ENCODE peak calls at places on chromosome 6, in ten cellular contexts. One of them, this sample, is unnamed.

GRCh38 chr6:111825439-111825838 is 47.8 kb downstream of the FYN start:
- DNase-seq in prostate gland: no peak
- DNase-seq in stomach: no peak
- DNase-seq in breast epithelium: no peak
- DNase-seq in lower leg skin: no peak
- DNase-seq in H1: no peak
- DNase-seq in vagina: no peak
- DNase-seq in NB4: no peak
- DNase-seq in thyroid gland: no peak
- DNase-seq in heart left ventricle: no peak
- DNase-seq in this sample: no peak

GRCh38 chr6:142935553-142936517 is 9.1 kb downstream of the HIVEP2 start:
- DNase-seq in H1: no peak
- DNase-seq in breast epithelium: no peak
- DNase-seq in stomach: no peak
- DNase-seq in NB4: no peak
- DNase-seq in prostate gland: no peak
- DNase-seq in heart left ventricle: no peak
- DNase-seq in lower leg skin: no peak
- DNase-seq in thyroid gland: peak; percentile 27
- DNase-seq in vagina: no peak
- DNase-seq in this sample: no peak

GRCh38 chr6:85506441-85507093 is 56.7 kb downstream of the NT5E start:
- DNase-seq in prostate gland: no peak
- DNase-seq in lower leg skin: no peak
- DNase-seq in thyroid gland: no peak
- DNase-seq in NB4: no peak
- DNase-seq in H1: no peak
- DNase-seq in stomach: no peak
- DNase-seq in breast epithelium: no peak
- DNase-seq in vagina: no peak
- DNase-seq in heart left ventricle: no peak
- DNase-seq in this sample: no peak

GRCh38 chr6:115190534-115190933 is 847.7 kb upstream of the HS3ST5 start:
- DNase-seq in lower leg skin: no peak
- DNase-seq in H1: no peak
- DNase-seq in stomach: no peak
- DNase-seq in breast epithelium: no peak
- DNase-seq in vagina: no peak
- DNase-seq in prostate gland: no peak
- DNase-seq in heart left ventricle: no peak
- DNase-seq in NB4: no peak
- DNase-seq in thyroid gland: no peak
- DNase-seq in this sample: no peak

GRCh38 chr6:151999194-151999593 is 191.7 kb downstream of the ESR1 start:
- DNase-seq in prostate gland: no peak
- DNase-seq in vagina: no peak
- DNase-seq in breast epithelium: no peak
- DNase-seq in heart left ventricle: no peak
- DNase-seq in H1: no peak
- DNase-seq in lower leg skin: no peak
- DNase-seq in NB4: no peak
- DNase-seq in stomach: no peak
- DNase-seq in thyroid gland: no peak
- DNase-seq in this sample: no peak

GRCh38 chr6:169902604-169903003 is 151.2 kb downstream of the ERMARD start:
- DNase-seq in H1: no peak
- DNase-seq in breast epithelium: no peak
- DNase-seq in stomach: no peak
- DNase-seq in heart left ventricle: no peak
- DNase-seq in lower leg skin: no peak
- DNase-seq in NB4: no peak
- DNase-seq in prostate gland: no peak
- DNase-seq in thyroid gland: no peak
- DNase-seq in vagina: no peak
- DNase-seq in this sample: no peak

GRCh38 chr6:125637207-125637606 is 112.2 kb upstream of the HEY2 start:
- DNase-seq in prostate gland: no peak
- DNase-seq in heart left ventricle: no peak
- DNase-seq in NB4: no peak
- DNase-seq in H1: no peak
- DNase-seq in vagina: no peak
- DNase-seq in thyroid gland: no peak
- DNase-seq in lower leg skin: no peak
- DNase-seq in stomach: no peak
- DNase-seq in breast epithelium: no peak
- DNase-seq in this sample: no peak

GRCh38 chr6:85360794-85361642 is 88.9 kb upstream of the NT5E start:
- DNase-seq in breast epithelium: peak; percentile 22
- DNase-seq in prostate gland: no peak
- DNase-seq in heart left ventricle: no peak
- DNase-seq in H1: no peak
- DNase-seq in vagina: no peak
- DNase-seq in lower leg skin: no peak
- DNase-seq in NB4: peak; percentile 18
- DNase-seq in stomach: no peak
- DNase-seq in thyroid gland: no peak
- DNase-seq in this sample: no peak

GRCh38 chr6:42175860-42176259 is 2.7 kb downstream of the GUCA1A start:
- DNase-seq in heart left ventricle: no peak
- DNase-seq in thyroid gland: no peak
- DNase-seq in stomach: no peak
- DNase-seq in prostate gland: no peak
- DNase-seq in vagina: no peak
- DNase-seq in breast epithelium: no peak
- DNase-seq in lower leg skin: no peak
- DNase-seq in NB4: peak; percentile 28
- DNase-seq in H1: no peak
- DNase-seq in this sample: peak; percentile 14

DNA sequence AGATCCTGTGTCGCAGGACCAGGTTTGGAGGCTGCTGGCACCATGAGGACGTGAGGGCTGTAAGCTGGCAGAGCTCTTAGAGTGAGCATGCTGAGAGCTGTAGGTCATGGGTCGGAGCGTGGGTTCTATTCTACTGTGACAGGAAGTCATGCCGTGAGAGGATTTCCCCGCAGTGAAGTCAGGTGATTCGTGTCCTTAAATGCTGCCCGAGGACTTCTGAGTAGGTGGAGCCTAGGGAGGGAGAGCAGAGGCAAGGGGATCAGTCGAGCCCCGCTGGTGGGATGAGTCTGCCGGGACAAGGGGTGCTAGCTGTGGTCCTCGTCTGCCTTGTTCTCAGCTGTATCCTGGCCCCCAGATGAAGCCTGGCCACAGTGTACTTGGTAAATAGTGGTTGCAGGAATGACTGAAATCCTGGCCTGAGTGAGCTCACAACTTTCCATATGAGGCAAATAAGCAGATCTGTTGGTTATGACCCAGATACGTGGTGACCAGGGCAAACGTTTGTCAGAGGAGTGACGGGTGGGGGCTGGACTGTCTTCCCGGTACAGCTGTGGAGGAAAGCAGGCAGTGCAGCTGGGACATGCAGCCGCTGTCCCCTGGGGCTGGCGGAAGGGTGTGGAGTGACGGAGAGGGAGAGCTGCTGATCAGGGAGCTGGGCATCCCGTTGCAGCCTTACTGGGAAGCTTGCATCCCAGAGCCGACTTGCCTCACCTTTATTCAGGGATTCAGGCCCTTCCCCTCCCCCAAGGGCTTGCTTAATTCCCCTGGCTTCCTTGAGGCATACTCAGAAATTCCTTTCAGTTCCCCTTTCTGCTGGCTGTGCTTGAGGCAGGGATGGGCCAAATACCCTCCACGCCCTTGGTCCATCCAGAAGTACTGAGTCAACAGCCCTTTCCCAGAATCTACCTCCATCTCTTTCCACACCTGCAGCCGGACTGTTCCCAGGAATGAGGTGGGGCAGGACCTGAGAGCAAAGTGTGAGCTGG is 250.9 kb upstream of the RREB1 start:
- DNase-seq in NB4: peak; percentile 76
- DNase-seq in breast epithelium: peak; percentile 34
- DNase-seq in thyroid gland: peak; percentile 30
- DNase-seq in lower leg skin: peak; percentile 91
- DNase-seq in stomach: peak; percentile 67
- DNase-seq in vagina: no peak
- DNase-seq in prostate gland: no peak
- DNase-seq in heart left ventricle: peak; percentile 51
- DNase-seq in H1: peak; percentile 55
- DNase-seq in this sample: no peak
- TF ChIP-seq POLR2A in NB4: no peak
- TF ChIP-seq POLR2A in breast epithelium: no peak
- TF ChIP-seq POLR2A in thyroid gland: no peak
- TF ChIP-seq POLR2A in lower leg skin: no peak
- TF ChIP-seq POLR2A in stomach: no peak
- TF ChIP-seq POLR2A in vagina: no peak
- TF ChIP-seq POLR2A in prostate gland: no peak
- TF ChIP-seq POLR2A in heart left ventricle: no peak
- TF ChIP-seq POLR2A in H1: no peak
- TF ChIP-seq POLR2A in this sample: no peak

DNA sequence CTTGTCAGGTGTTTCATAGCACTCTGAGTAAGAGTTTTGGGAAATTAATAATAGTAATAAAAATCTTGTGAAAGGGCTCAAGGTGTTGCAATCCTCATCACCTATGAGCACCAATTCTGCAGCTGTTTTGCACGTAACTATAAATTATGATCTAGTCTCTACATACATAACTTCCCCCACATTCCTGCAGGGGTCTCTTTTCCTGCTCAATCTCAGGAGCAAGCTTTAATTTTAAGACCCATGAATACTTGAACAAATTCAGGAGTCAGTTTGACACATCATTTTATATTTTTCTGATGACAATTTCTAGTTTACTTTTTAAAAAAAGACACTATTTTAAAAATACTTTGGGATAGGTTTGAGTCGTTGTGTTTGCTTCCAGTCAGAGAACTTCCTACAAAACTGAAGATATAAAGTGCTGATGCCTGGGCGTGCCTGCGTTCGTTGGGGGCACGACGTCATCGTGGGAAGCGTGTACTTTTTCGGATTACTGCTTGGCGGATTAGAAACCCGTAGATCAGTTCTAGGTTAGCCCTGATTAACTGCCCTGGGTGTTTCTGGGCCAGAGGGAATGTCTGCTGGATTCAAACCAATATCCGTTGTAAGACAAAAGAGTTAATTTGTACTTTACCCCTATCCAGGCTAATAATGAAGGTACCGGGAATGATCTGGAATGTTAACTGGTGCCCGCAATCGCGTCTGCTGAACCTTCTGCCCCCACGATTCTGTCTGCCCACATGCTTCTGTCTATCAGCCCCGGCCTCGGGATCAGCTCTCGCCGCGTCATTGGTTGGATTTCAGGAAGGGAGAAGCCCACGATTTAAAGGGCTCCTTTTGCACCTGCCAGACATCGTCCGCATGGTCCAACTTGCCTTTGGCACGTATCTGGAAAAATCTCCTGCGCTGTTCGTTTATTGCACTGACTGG is 940 bp upstream of the E2F3 start:
- DNase-seq in breast epithelium: no peak
- DNase-seq in heart left ventricle: peak; percentile 30
- DNase-seq in vagina: no peak
- DNase-seq in NB4: peak; percentile 75
- DNase-seq in stomach: no peak
- DNase-seq in lower leg skin: no peak
- DNase-seq in H1: no peak
- DNase-seq in prostate gland: no peak
- DNase-seq in thyroid gland: peak; percentile 80
- DNase-seq in this sample: peak; percentile 68
- TF ChIP-seq POLR2A in breast epithelium: no peak
- TF ChIP-seq POLR2A in heart left ventricle: no peak
- TF ChIP-seq POLR2A in vagina: no peak
- TF ChIP-seq POLR2A in NB4: no peak
- TF ChIP-seq POLR2A in stomach: no peak
- TF ChIP-seq POLR2A in lower leg skin: no peak
- TF ChIP-seq POLR2A in H1: no peak
- TF ChIP-seq POLR2A in prostate gland: no peak
- TF ChIP-seq POLR2A in thyroid gland: no peak
- TF ChIP-seq POLR2A in this sample: no peak

GRCh38 chr6:109491207-109491938 is 8.4 kb upstream of the ZBTB24 start:
- DNase-seq in thyroid gland: no peak
- DNase-seq in heart left ventricle: no peak
- DNase-seq in breast epithelium: no peak
- DNase-seq in lower leg skin: no peak
- DNase-seq in prostate gland: no peak
- DNase-seq in NB4: no peak
- DNase-seq in stomach: no peak
- DNase-seq in H1: no peak
- DNase-seq in vagina: peak; percentile 46
- DNase-seq in this sample: no peak
- TF ChIP-seq POLR2A in thyroid gland: no peak
- TF ChIP-seq POLR2A in heart left ventricle: no peak
- TF ChIP-seq POLR2A in breast epithelium: no peak
- TF ChIP-seq POLR2A in lower leg skin: no peak
- TF ChIP-seq POLR2A in prostate gland: no peak
- TF ChIP-seq POLR2A in NB4: no peak
- TF ChIP-seq POLR2A in stomach: no peak
- TF ChIP-seq POLR2A in H1: no peak
- TF ChIP-seq POLR2A in vagina: no peak
- TF ChIP-seq POLR2A in this sample: no peak

GRCh38 chr6:75543311-75543710 is 49.7 kb upstream of the FILIP1 start:
- DNase-seq in vagina: no peak
- DNase-seq in lower leg skin: no peak
- DNase-seq in H1: no peak
- DNase-seq in NB4: no peak
- DNase-seq in thyroid gland: no peak
- DNase-seq in breast epithelium: no peak
- DNase-seq in stomach: no peak
- DNase-seq in prostate gland: no peak
- DNase-seq in heart left ventricle: no peak
- DNase-seq in this sample: no peak

GRCh38 chr6:75551367-75551952 is 50.2 kb upstream of the SENP6 start:
- DNase-seq in prostate gland: no peak
- DNase-seq in lower leg skin: no peak
- DNase-seq in vagina: no peak
- DNase-seq in H1: no peak
- DNase-seq in heart left ventricle: no peak
- DNase-seq in stomach: no peak
- DNase-seq in NB4: no peak
- DNase-seq in thyroid gland: no peak
- DNase-seq in breast epithelium: no peak
- DNase-seq in this sample: no peak

GRCh38 chr6:75550544-75551167 is 51.0 kb upstream of the SENP6 start:
- DNase-seq in prostate gland: no peak
- DNase-seq in breast epithelium: no peak
- DNase-seq in thyroid gland: no peak
- DNase-seq in vagina: no peak
- DNase-seq in stomach: no peak
- DNase-seq in H1: no peak
- DNase-seq in heart left ventricle: no peak
- DNase-seq in lower leg skin: no peak
- DNase-seq in NB4: no peak
- DNase-seq in this sample: no peak

DNA sequence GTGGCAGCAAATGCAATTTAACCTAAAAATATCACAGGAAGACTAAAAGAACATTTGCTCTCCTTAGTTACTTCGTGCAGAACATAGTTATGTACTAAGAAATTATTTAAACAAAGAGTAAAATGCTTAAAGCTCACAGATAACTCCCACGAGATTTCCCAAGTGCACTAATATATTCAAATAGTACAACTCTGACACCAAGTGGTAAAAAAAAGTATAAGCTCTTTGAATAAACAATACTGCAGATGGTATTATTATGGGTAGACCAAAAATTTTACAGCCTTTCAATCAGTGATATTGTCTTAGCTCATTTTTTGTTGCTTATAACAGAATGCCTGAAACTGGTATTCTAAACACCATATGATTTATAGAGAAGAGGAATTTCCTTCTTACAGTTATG is 52.8 kb upstream of the FILIP1 start:
- DNase-seq in H1: no peak
- DNase-seq in thyroid gland: no peak
- DNase-seq in heart left ventricle: no peak
- DNase-seq in prostate gland: no peak
- DNase-seq in vagina: no peak
- DNase-seq in stomach: no peak
- DNase-seq in breast epithelium: no peak
- DNase-seq in NB4: peak; percentile 17
- DNase-seq in lower leg skin: no peak
- DNase-seq in this sample: peak; percentile 21
- TF ChIP-seq POLR2A in H1: no peak
- TF ChIP-seq POLR2A in thyroid gland: no peak
- TF ChIP-seq POLR2A in heart left ventricle: no peak
- TF ChIP-seq POLR2A in prostate gland: no peak
- TF ChIP-seq POLR2A in vagina: no peak
- TF ChIP-seq POLR2A in stomach: no peak
- TF ChIP-seq POLR2A in breast epithelium: no peak
- TF ChIP-seq POLR2A in NB4: no peak
- TF ChIP-seq POLR2A in lower leg skin: no peak
- TF ChIP-seq POLR2A in this sample: no peak

This sample was measured in erythroblast.